ENCODE peak calls at places on chromosomes 16 and 17, in six cellular contexts. R, S, A, H, O and U are unnamed samples.

GRCh38 chr16:8855972-8856371 is 12.8 kb downstream of the CARHSP1 start:
- DNase-seq in O (no peak), S (no peak), R (no peak), A (no peak), H (no peak), U (no peak)

GRCh38 chr16:14202697-14203096 is 131.6 kb downstream of the MRTFB start:
- DNase-seq in O (peak; percentile 44), R (no peak), H (no peak), A (no peak), S (peak; percentile 47), U (no peak)

GRCh38 chr17:17822189-17822978 is 14.4 kb downstream of the SREBF1 start:
- DNase-seq in A (peak; percentile 93), S (peak; percentile 96), H (no peak), O (no peak), R (peak; percentile 93), U (peak; percentile 72)

GRCh38 chr17:66032082-66032712 is 159.7 kb downstream of the CEP112 start:
- DNase-seq in O (no peak), S (no peak), R (no peak), A (no peak), H (no peak), U (no peak)

GRCh38 chr16:4646773-4647660 is 22.4 kb downstream of the MGRN1 start:
- DNase-seq in A (no peak), H (no peak), R (no peak), S (no peak), O (no peak), U (no peak)

GRCh38 chr17:32120086-32120485 is 22.2 kb upstream of the RHOT1 start:
- DNase-seq in S (no peak), R (no peak), H (no peak), O (no peak), A (no peak), U (no peak)

GRCh38 chr17:13002761-13003453 is 14.9 kb downstream of the ELAC2 start:
- DNase-seq in A (peak; percentile 58), S (peak; percentile 86), R (peak; percentile 59), H (peak; percentile 59), O (peak; percentile 44), U (peak; percentile 48)

GRCh38 chr16:62408760-62409159 is 372.5 kb upstream of the CDH8 start:
- DNase-seq in S (no peak), A (no peak), O (no peak), R (no peak), H (no peak), U (no peak)

GRCh38 chr17:75845058-75845711 is 981 bp upstream of the UNC13D start:
- DNase-seq in A (peak; percentile 98), O (peak; percentile 64), S (peak; percentile 52), R (no peak), H (peak; percentile 58), U (peak; percentile 54)

GRCh38 chr16:28130099-28131088 is 66.9 kb upstream of the GSG1L start:
- DNase-seq in O (no peak), S (peak; percentile 51), A (no peak), H (no peak), R (no peak), U (no peak)

GRCh38 chr17:39240631-39241030 is 14.9 kb upstream of the STAC2 start:
- DNase-seq in H (no peak), A (no peak), O (no peak), S (no peak), R (no peak), U (no peak)

GRCh38 chr17:39243155-39243554 is 17.4 kb upstream of the STAC2 start:
- DNase-seq in A (no peak), R (no peak), S (no peak), O (no peak), H (no peak), U (no peak)

GRCh38 chr17:39244600-39245570 is 19.1 kb upstream of the STAC2 start:
- DNase-seq in A (peak; percentile 80), O (peak; percentile 76), H (peak; percentile 93), R (peak; percentile 51), S (peak; percentile 86), U (peak; percentile 55)

GRCh38 chr17:39244016-39244599 is 18.4 kb upstream of the STAC2 start:
- DNase-seq in R (no peak), O (no peak), H (no peak), A (no peak), S (no peak), U (no peak)

GRCh38 chr17:39246274-39246673 is 20.5 kb upstream of the STAC2 start:
- DNase-seq in R (no peak), H (no peak), O (no peak), S (no peak), A (no peak), U (no peak)
- TF ChIP-seq CTCF in R (peak; percentile 7), H (no peak), O (peak; percentile 11), S (peak; percentile 8), A (no peak), U (peak; percentile 45)

GRCh38 chr17:49928826-49929475 is 40.0 kb upstream of the DLX4 start:
- DNase-seq in R (peak; percentile 68), H (no peak), A (no peak), S (no peak), O (peak; percentile 3), U (no peak)
- TF ChIP-seq CTCF in R (no peak), H (no peak), A (no peak), S (no peak), O (no peak), U (no peak)

GRCh38 chr16:30557950-30558788 is at the start of gene ZNF764:
- DNase-seq in S (peak; percentile 98), H (peak; percentile 95), O (peak; percentile 93), A (peak; percentile 99), R (peak; percentile 88), U (peak; percentile 98)
- TF ChIP-seq CTCF in S (no peak), H (no peak), O (no peak), A (peak; percentile 4), R (no peak), U (peak; percentile 44)

DNA sequence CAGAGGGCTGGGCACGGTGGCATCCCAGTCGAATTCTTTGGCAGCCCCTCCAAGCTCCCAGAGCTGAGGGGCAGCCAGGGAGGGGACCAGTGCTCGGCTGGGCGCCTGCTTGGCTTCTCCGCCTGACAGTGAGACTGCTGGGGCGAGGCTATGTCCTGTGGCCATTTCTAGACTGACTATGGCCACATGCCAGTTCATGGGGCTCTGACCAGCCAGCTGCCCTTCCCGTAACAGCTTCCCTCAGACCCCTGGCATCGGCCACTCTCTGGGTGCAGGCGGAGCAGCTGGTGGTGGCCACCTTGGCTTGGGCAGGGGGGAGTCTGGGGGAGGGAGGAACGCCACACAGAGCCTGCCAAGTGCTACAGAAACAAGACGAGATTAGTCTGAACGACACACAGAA is 34.7 kb downstream of the TBC1D16 start:
- DNase-seq in R (no peak), H (no peak), O (no peak), S (no peak), A (no peak), U (no peak)
- TF ChIP-seq CTCF in R (no peak), H (no peak), O (no peak), S (no peak), A (no peak), U (no peak)

GRCh38 chr17:951388-952132 is 28.0 kb downstream of the NXN start:
- DNase-seq in O (peak; percentile 33), R (no peak), S (peak; percentile 74), H (no peak), A (peak; percentile 65), U (peak; percentile 85)
- TF ChIP-seq CTCF in O (no peak), R (no peak), S (no peak), H (no peak), A (no peak), U (no peak)